ENCODE peak calls at places on chromosome 10, in nine cellular contexts. One of them, this sample, is unnamed.

GRCh38 chr10:85642421-85643170 is 724.0 kb downstream of the GRID1 start:
- DNase-seq in substantia nigra: no peak
- DNase-seq in NCI-H1105: no peak
- DNase-seq in prostate gland: peak
- DNase-seq in posterior cingulate gyrus: no peak
- DNase-seq in Caki2: peak
- DNase-seq in stimulated activated CD8-positive, alpha-beta memory T cell treated with anti-CD3 and anti-CD28 coated beads, Interleukin-4, amount 100 ng/mL, for 1 hour: no peak
- DNase-seq in activated naive CD8-positive, alpha-beta T cell treated with anti-CD3 and anti-CD28 coated beads, Interleukin-2, amount 10 ng/mL, durations not matched to agents 7 days and 5 days: no peak
- DNase-seq in kidney tubule cell: peak
- DNase-seq in this sample: no peak

GRCh38 chr10:48572414-48572813 is 32.5 kb downstream of the ARHGAP22 start:
- DNase-seq in substantia nigra: no peak
- DNase-seq in NCI-H1105: no peak
- DNase-seq in prostate gland: no peak
- DNase-seq in posterior cingulate gyrus: no peak
- DNase-seq in Caki2: no peak
- DNase-seq in stimulated activated CD8-positive, alpha-beta memory T cell treated with anti-CD3 and anti-CD28 coated beads, Interleukin-4, amount 100 ng/mL, for 1 hour: no peak
- DNase-seq in activated naive CD8-positive, alpha-beta T cell treated with anti-CD3 and anti-CD28 coated beads, Interleukin-2, amount 10 ng/mL, durations not matched to agents 7 days and 5 days: no peak
- DNase-seq in kidney tubule cell: peak
- DNase-seq in this sample: no peak

GRCh38 chr10:95221124-95221523 is 27.1 kb downstream of the ACSM6 start:
- DNase-seq in substantia nigra: no peak
- DNase-seq in NCI-H1105: no peak
- DNase-seq in prostate gland: no peak
- DNase-seq in posterior cingulate gyrus: no peak
- DNase-seq in Caki2: peak
- DNase-seq in stimulated activated CD8-positive, alpha-beta memory T cell treated with anti-CD3 and anti-CD28 coated beads, Interleukin-4, amount 100 ng/mL, for 1 hour: no peak
- DNase-seq in activated naive CD8-positive, alpha-beta T cell treated with anti-CD3 and anti-CD28 coated beads, Interleukin-2, amount 10 ng/mL, durations not matched to agents 7 days and 5 days: no peak
- DNase-seq in kidney tubule cell: peak
- DNase-seq in this sample: no peak

GRCh38 chr10:115882021-115882420 is 391.0 kb downstream of the GFRA1 start:
- DNase-seq in substantia nigra: no peak
- DNase-seq in NCI-H1105: no peak
- DNase-seq in prostate gland: no peak
- DNase-seq in posterior cingulate gyrus: no peak
- DNase-seq in Caki2: no peak
- DNase-seq in stimulated activated CD8-positive, alpha-beta memory T cell treated with anti-CD3 and anti-CD28 coated beads, Interleukin-4, amount 100 ng/mL, for 1 hour: no peak
- DNase-seq in activated naive CD8-positive, alpha-beta T cell treated with anti-CD3 and anti-CD28 coated beads, Interleukin-2, amount 10 ng/mL, durations not matched to agents 7 days and 5 days: no peak
- DNase-seq in kidney tubule cell: no peak
- DNase-seq in this sample: no peak

GRCh38 chr10:127215882-127216281 is 19.5 kb upstream of the INSYN2A start:
- DNase-seq in substantia nigra: no peak
- DNase-seq in NCI-H1105: no peak
- DNase-seq in prostate gland: no peak
- DNase-seq in posterior cingulate gyrus: no peak
- DNase-seq in Caki2: no peak
- DNase-seq in stimulated activated CD8-positive, alpha-beta memory T cell treated with anti-CD3 and anti-CD28 coated beads, Interleukin-4, amount 100 ng/mL, for 1 hour: no peak
- DNase-seq in activated naive CD8-positive, alpha-beta T cell treated with anti-CD3 and anti-CD28 coated beads, Interleukin-2, amount 10 ng/mL, durations not matched to agents 7 days and 5 days: no peak
- DNase-seq in kidney tubule cell: no peak
- DNase-seq in this sample: no peak

GRCh38 chr10:8393531-8393930 is 339.0 kb downstream of the GATA3 start:
- DNase-seq in substantia nigra: no peak
- DNase-seq in NCI-H1105: no peak
- DNase-seq in prostate gland: no peak
- DNase-seq in posterior cingulate gyrus: no peak
- DNase-seq in Caki2: no peak
- DNase-seq in stimulated activated CD8-positive, alpha-beta memory T cell treated with anti-CD3 and anti-CD28 coated beads, Interleukin-4, amount 100 ng/mL, for 1 hour: no peak
- DNase-seq in activated naive CD8-positive, alpha-beta T cell treated with anti-CD3 and anti-CD28 coated beads, Interleukin-2, amount 10 ng/mL, durations not matched to agents 7 days and 5 days: no peak
- DNase-seq in kidney tubule cell: peak
- DNase-seq in this sample: no peak

GRCh38 chr10:27223964-27224363 is 16.6 kb downstream of the ACBD5 start:
- DNase-seq in substantia nigra: no peak
- DNase-seq in NCI-H1105: no peak
- DNase-seq in prostate gland: no peak
- DNase-seq in posterior cingulate gyrus: no peak
- DNase-seq in Caki2: no peak
- DNase-seq in stimulated activated CD8-positive, alpha-beta memory T cell treated with anti-CD3 and anti-CD28 coated beads, Interleukin-4, amount 100 ng/mL, for 1 hour: no peak
- DNase-seq in activated naive CD8-positive, alpha-beta T cell treated with anti-CD3 and anti-CD28 coated beads, Interleukin-2, amount 10 ng/mL, durations not matched to agents 7 days and 5 days: no peak
- DNase-seq in kidney tubule cell: peak
- DNase-seq in this sample: peak

GRCh38 chr10:32015386-32015785 is 40.8 kb downstream of the KIF5B start:
- DNase-seq in substantia nigra: no peak
- DNase-seq in NCI-H1105: no peak
- DNase-seq in prostate gland: no peak
- DNase-seq in posterior cingulate gyrus: no peak
- DNase-seq in Caki2: no peak
- DNase-seq in stimulated activated CD8-positive, alpha-beta memory T cell treated with anti-CD3 and anti-CD28 coated beads, Interleukin-4, amount 100 ng/mL, for 1 hour: no peak
- DNase-seq in activated naive CD8-positive, alpha-beta T cell treated with anti-CD3 and anti-CD28 coated beads, Interleukin-2, amount 10 ng/mL, durations not matched to agents 7 days and 5 days: no peak
- DNase-seq in kidney tubule cell: no peak
- DNase-seq in this sample: no peak

GRCh38 chr10:131821378-131822012 is 79.3 kb upstream of the PPP2R2D start:
- DNase-seq in substantia nigra: no peak
- DNase-seq in NCI-H1105: no peak
- DNase-seq in prostate gland: no peak
- DNase-seq in posterior cingulate gyrus: no peak
- DNase-seq in Caki2: no peak
- DNase-seq in stimulated activated CD8-positive, alpha-beta memory T cell treated with anti-CD3 and anti-CD28 coated beads, Interleukin-4, amount 100 ng/mL, for 1 hour: no peak
- DNase-seq in activated naive CD8-positive, alpha-beta T cell treated with anti-CD3 and anti-CD28 coated beads, Interleukin-2, amount 10 ng/mL, durations not matched to agents 7 days and 5 days: no peak
- DNase-seq in kidney tubule cell: no peak
- DNase-seq in this sample: no peak

GRCh38 chr10:49744924-49745605 is 17.1 kb downstream of the OGDHL start:
- DNase-seq in substantia nigra: no peak
- DNase-seq in NCI-H1105: no peak
- DNase-seq in prostate gland: no peak
- DNase-seq in posterior cingulate gyrus: no peak
- DNase-seq in Caki2: no peak
- DNase-seq in stimulated activated CD8-positive, alpha-beta memory T cell treated with anti-CD3 and anti-CD28 coated beads, Interleukin-4, amount 100 ng/mL, for 1 hour: no peak
- DNase-seq in activated naive CD8-positive, alpha-beta T cell treated with anti-CD3 and anti-CD28 coated beads, Interleukin-2, amount 10 ng/mL, durations not matched to agents 7 days and 5 days: no peak
- DNase-seq in kidney tubule cell: no peak
- DNase-seq in this sample: no peak

This sample was measured in K562.